ENCODE peak calls at places on chromosomes 12 and 14, in four cellular contexts. One of them, this sample, is unnamed.

GRCh38 chr12:91951571-91951970 is 194.1 kb downstream of the BTG1 start:
- DNase-seq in MM.1S: no peak
- DNase-seq in adipocyte: peak; percentile 4
- DNase-seq in body of pancreas: no peak
- DNase-seq in this sample: no peak

GRCh38 chr12:71947645-71948105 is 9.0 kb downstream of the TPH2 start:
- DNase-seq in MM.1S: no peak
- DNase-seq in adipocyte: peak; percentile 50
- DNase-seq in body of pancreas: peak; percentile 51
- DNase-seq in this sample: no peak

GRCh38 chr12:31387011-31387410 is 61.1 kb upstream of the SINHCAF start:
- DNase-seq in MM.1S: no peak
- DNase-seq in adipocyte: no peak
- DNase-seq in body of pancreas: no peak
- DNase-seq in this sample: no peak

GRCh38 chr14:34072921-34073320 is 122.0 kb upstream of the EGLN3 start:
- DNase-seq in MM.1S: no peak
- DNase-seq in adipocyte: no peak
- DNase-seq in body of pancreas: no peak
- DNase-seq in this sample: no peak

GRCh38 chr12:88944403-88944802 is 364.1 kb upstream of the KITLG start:
- DNase-seq in MM.1S: peak; percentile 59
- DNase-seq in adipocyte: peak; percentile 34
- DNase-seq in body of pancreas: no peak
- DNase-seq in this sample: peak; percentile 10

GRCh38 chr12:81231574-81232368 is 153.9 kb downstream of the ACSS3 start:
- DNase-seq in MM.1S: no peak
- DNase-seq in adipocyte: no peak
- DNase-seq in body of pancreas: no peak
- DNase-seq in this sample: no peak

GRCh38 chr12:106348411-106348810 is 9.1 kb upstream of the POLR3B start:
- DNase-seq in MM.1S: no peak
- DNase-seq in adipocyte: no peak
- DNase-seq in body of pancreas: no peak
- DNase-seq in this sample: no peak

GRCh38 chr12:43029971-43030370 is 440.4 kb upstream of the PRICKLE1 start:
- DNase-seq in MM.1S: no peak
- DNase-seq in adipocyte: peak; percentile 7
- DNase-seq in body of pancreas: no peak
- DNase-seq in this sample: no peak

GRCh38 chr12:19428261-19428660 is 11.0 kb upstream of the AEBP2 start:
- DNase-seq in MM.1S: no peak
- DNase-seq in adipocyte: no peak
- DNase-seq in body of pancreas: no peak
- DNase-seq in this sample: no peak

GRCh38 chr12:93156091-93156490 is 221.6 kb upstream of the NUDT4 start:
- DNase-seq in MM.1S: no peak
- DNase-seq in adipocyte: no peak
- DNase-seq in body of pancreas: peak; percentile 34
- DNase-seq in this sample: no peak

GRCh38 chr12:5332521-5332920 is 99.4 kb upstream of the NTF3 start:
- DNase-seq in MM.1S: no peak
- DNase-seq in adipocyte: no peak
- DNase-seq in body of pancreas: no peak
- DNase-seq in this sample: no peak

GRCh38 chr12:49983892-49984291 is 11.1 kb downstream of the AQP6 start:
- DNase-seq in MM.1S: no peak
- DNase-seq in adipocyte: peak; percentile 84
- DNase-seq in body of pancreas: no peak
- DNase-seq in this sample: no peak

GRCh38 chr12:56629459-56630179 is 507 bp downstream of the BAZ2A start:
- DNase-seq in MM.1S: peak; percentile 22
- DNase-seq in adipocyte: peak; percentile 55
- DNase-seq in body of pancreas: no peak
- DNase-seq in this sample: peak; percentile 46

GRCh38 chr12:716506-716905 is 35.9 kb upstream of the WNK1 start:
- DNase-seq in MM.1S: no peak
- DNase-seq in adipocyte: no peak
- DNase-seq in body of pancreas: no peak
- DNase-seq in this sample: no peak

GRCh38 chr12:78898416-78898815 is 33.8 kb downstream of the SYT1 start:
- DNase-seq in MM.1S: no peak
- DNase-seq in adipocyte: peak; percentile 80
- DNase-seq in body of pancreas: peak; percentile 26
- DNase-seq in this sample: no peak

GRCh38 chr12:100612557-100612956 is 39.1 kb downstream of the GAS2L3 start:
- DNase-seq in MM.1S: no peak
- DNase-seq in adipocyte: no peak
- DNase-seq in body of pancreas: no peak
- DNase-seq in this sample: no peak

GRCh38 chr12:116693259-116694227 is 44.3 kb downstream of the SPRING1 start:
- DNase-seq in MM.1S: no peak
- DNase-seq in adipocyte: no peak
- DNase-seq in body of pancreas: peak; percentile 27
- DNase-seq in this sample: no peak

GRCh38 chr12:6281081-6281809 is 29.2 kb upstream of the PLEKHG6 start:
- DNase-seq in MM.1S: no peak
- DNase-seq in adipocyte: no peak
- DNase-seq in body of pancreas: no peak
- DNase-seq in this sample: no peak

GRCh38 chr14:91374287-91374880 is 43.2 kb downstream of the CCDC88C start:
- DNase-seq in MM.1S: no peak
- DNase-seq in adipocyte: no peak
- DNase-seq in body of pancreas: no peak
- DNase-seq in this sample: no peak

GRCh38 chr14:80419339-80419738 is 208.0 kb upstream of the DIO2 start:
- DNase-seq in MM.1S: no peak
- DNase-seq in adipocyte: no peak
- DNase-seq in body of pancreas: peak; percentile 46
- DNase-seq in this sample: no peak

GRCh38 chr12:104737682-104738370 is 220.3 kb downstream of the SLC41A2 start:
- DNase-seq in MM.1S: no peak
- DNase-seq in adipocyte: no peak
- DNase-seq in body of pancreas: no peak
- DNase-seq in this sample: no peak

GRCh38 chr12:32595251-32595650 is 83.8 kb upstream of the DNM1L start:
- DNase-seq in MM.1S: no peak
- DNase-seq in adipocyte: peak; percentile 47
- DNase-seq in body of pancreas: no peak
- DNase-seq in this sample: no peak

GRCh38 chr12:108508243-108508642 is 6.8 kb upstream of the FICD start:
- DNase-seq in MM.1S: no peak
- DNase-seq in adipocyte: no peak
- DNase-seq in body of pancreas: no peak
- DNase-seq in this sample: no peak

GRCh38 chr12:23049180-23049579 is 424.2 kb downstream of the ETNK1 start:
- DNase-seq in MM.1S: peak; percentile 15
- DNase-seq in adipocyte: no peak
- DNase-seq in body of pancreas: no peak
- DNase-seq in this sample: no peak

GRCh38 chr12:7123806-7124519 is 4.7 kb downstream of the RBP5 start:
- DNase-seq in MM.1S: no peak
- DNase-seq in adipocyte: no peak
- DNase-seq in body of pancreas: no peak
- DNase-seq in this sample: no peak

GRCh38 chr14:66082009-66082408 is 404.2 kb upstream of the CCDC196 start:
- DNase-seq in MM.1S: no peak
- DNase-seq in adipocyte: no peak
- DNase-seq in body of pancreas: no peak
- DNase-seq in this sample: no peak

GRCh38 chr14:105487449-105487985 is 831 bp downstream of the CRIP1 start:
- DNase-seq in MM.1S: peak; percentile 56
- DNase-seq in adipocyte: no peak
- DNase-seq in body of pancreas: no peak
- DNase-seq in this sample: peak; percentile 72

GRCh38 chr12:122051231-122051876 is 27.2 kb upstream of the MLXIP start:
- DNase-seq in MM.1S: no peak
- DNase-seq in adipocyte: no peak
- DNase-seq in body of pancreas: peak; percentile 68
- DNase-seq in this sample: no peak

GRCh38 chr12:4628406-4628805 is 20.4 kb downstream of the AKAP3 start:
- DNase-seq in MM.1S: no peak
- DNase-seq in adipocyte: no peak
- DNase-seq in body of pancreas: no peak
- DNase-seq in this sample: no peak

GRCh38 chr12:107884769-107885694 is 110.5 kb downstream of the ASCL4 start:
- DNase-seq in MM.1S: peak; percentile 63
- DNase-seq in adipocyte: peak; percentile 78
- DNase-seq in body of pancreas: peak; percentile 59
- DNase-seq in this sample: peak; percentile 21

GRCh38 chr12:5554711-5555110 is 122.8 kb downstream of the NTF3 start:
- DNase-seq in MM.1S: no peak
- DNase-seq in adipocyte: peak; percentile 76
- DNase-seq in body of pancreas: no peak
- DNase-seq in this sample: no peak

GRCh38 chr12:17809206-17809605 is 280.8 kb downstream of the RERGL start:
- DNase-seq in MM.1S: no peak
- DNase-seq in adipocyte: no peak
- DNase-seq in body of pancreas: no peak
- DNase-seq in this sample: no peak

GRCh38 chr12:98475565-98475908 is 39.9 kb upstream of the TMPO start:
- DNase-seq in MM.1S: no peak
- DNase-seq in adipocyte: no peak
- DNase-seq in body of pancreas: no peak
- DNase-seq in this sample: no peak

GRCh38 chr14:88323520-88324199 is 591 bp upstream of the KCNK10 start:
- DNase-seq in MM.1S: no peak
- DNase-seq in adipocyte: peak; percentile 42
- DNase-seq in body of pancreas: peak; percentile 3
- DNase-seq in this sample: peak; percentile 83

GRCh38 chr12:16612647-16613046 is 6.7 kb upstream of the LMO3 start:
- DNase-seq in MM.1S: no peak
- DNase-seq in adipocyte: no peak
- DNase-seq in body of pancreas: no peak
- DNase-seq in this sample: no peak

GRCh38 chr12:16609140-16609539 is 3.2 kb upstream of the LMO3 start:
- DNase-seq in MM.1S: no peak
- DNase-seq in adipocyte: no peak
- DNase-seq in body of pancreas: no peak
- DNase-seq in this sample: no peak

GRCh38 chr12:16610006-16610520 is 4.1 kb upstream of the LMO3 start:
- DNase-seq in MM.1S: no peak
- DNase-seq in adipocyte: no peak
- DNase-seq in body of pancreas: no peak
- DNase-seq in this sample: no peak

GRCh38 chr12:16611146-16611545 is 5.2 kb upstream of the LMO3 start:
- DNase-seq in MM.1S: peak; percentile 52
- DNase-seq in adipocyte: no peak
- DNase-seq in body of pancreas: no peak
- DNase-seq in this sample: no peak

DNA sequence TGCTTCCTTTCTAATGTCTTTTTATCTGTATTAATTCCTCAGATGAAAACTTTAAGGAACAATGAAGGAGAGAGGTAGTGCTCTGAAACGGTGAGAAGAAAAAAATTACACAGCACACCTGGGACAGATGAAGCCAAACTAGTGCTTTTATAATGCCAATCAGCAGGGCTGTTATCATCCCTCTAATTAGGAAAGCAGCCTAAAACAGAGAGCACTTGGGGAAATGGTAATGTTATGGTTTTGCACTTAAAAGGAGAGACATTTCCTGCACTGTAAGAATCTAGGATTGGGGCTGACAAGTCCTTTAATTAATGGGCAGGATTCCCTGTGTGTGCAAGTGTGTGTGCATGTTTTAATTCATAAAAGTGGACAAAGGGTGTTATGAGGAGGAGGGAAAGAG is 4.8 kb upstream of the LMO3 start:
- DNase-seq in MM.1S: no peak
- DNase-seq in adipocyte: no peak
- DNase-seq in body of pancreas: no peak
- DNase-seq in this sample: no peak
- H3K27me3 ChIP-seq in MM.1S: no peaks in the 10 kb centered on the region
- H3K27me3 ChIP-seq in adipocyte: no peaks in the 10 kb centered on the region
- H3K27me3 ChIP-seq in body of pancreas: no peaks in the 10 kb centered on the region
- H3K27me3 ChIP-seq in this sample: no peaks in the 10 kb centered on the region

DNA sequence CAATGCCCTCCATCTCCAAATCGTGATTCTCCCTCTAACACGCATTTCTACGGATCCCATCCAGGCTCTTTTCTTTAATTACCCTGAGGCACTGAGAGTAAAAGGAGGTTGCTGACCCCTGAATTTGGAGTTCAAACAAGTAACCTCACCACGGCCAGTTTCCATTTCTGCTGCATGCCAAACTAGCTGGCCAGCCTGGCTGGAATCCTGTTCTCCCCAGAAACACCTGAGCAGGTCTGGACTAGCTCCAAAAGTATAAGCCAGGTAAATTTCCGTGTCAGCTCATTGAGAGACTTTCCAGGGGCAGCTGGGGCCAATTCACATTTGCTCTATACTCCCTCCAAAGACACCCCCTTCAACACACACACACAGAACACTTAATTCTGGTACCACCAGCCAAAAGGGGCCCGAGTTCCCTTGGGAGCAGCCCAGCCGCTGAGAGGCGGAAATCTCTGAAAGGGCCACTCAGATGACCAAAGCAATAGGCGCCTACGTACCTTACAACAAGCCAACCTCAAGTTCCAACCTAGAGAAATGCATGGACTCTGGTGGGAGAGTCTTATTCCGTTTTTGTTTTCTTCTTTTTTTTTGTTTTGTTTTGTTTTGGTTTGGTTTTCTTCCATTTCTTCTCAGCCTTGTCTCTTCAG is 131.4 kb downstream of the NDUFA12 start:
- DNase-seq in MM.1S: no peak
- DNase-seq in adipocyte: no peak
- DNase-seq in body of pancreas: peak; percentile 30
- DNase-seq in this sample: no peak
- H3K27me3 ChIP-seq in MM.1S: no peaks in the 10 kb centered on the region
- H3K27me3 ChIP-seq in adipocyte: peaks cover 57% of the 10 kb centered on the region
- H3K27me3 ChIP-seq in body of pancreas: peaks cover 26% of the 10 kb centered on the region
- H3K27me3 ChIP-seq in this sample: no peaks in the 10 kb centered on the region

DNA sequence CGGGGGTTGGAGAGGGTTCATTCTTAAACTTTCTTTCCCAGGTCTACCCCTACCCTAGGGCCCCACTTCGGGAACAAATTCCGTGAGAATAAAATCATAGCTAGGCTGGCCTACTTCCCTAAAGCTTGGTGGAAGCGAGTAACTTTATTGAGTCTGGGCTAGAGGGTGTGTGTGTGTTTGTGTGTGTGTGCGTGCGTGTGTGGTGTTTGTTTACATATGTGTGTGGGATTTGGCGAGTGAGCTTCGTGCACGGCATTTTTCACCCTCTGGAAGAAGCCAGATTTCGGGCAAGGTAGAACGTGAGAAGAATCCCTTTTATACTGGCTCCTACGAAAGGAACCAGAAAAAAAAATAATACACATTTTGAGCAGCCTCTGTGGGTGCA is 7.5 kb upstream of the LHX5 start:
- DNase-seq in MM.1S: no peak
- DNase-seq in adipocyte: no peak
- DNase-seq in body of pancreas: no peak
- DNase-seq in this sample: no peak
- H3K27me3 ChIP-seq in MM.1S: peaks cover 14% of the 10 kb centered on the region
- H3K27me3 ChIP-seq in adipocyte: peaks cover 70% of the 10 kb centered on the region
- H3K27me3 ChIP-seq in body of pancreas: peaks cover 33% of the 10 kb centered on the region
- H3K27me3 ChIP-seq in this sample: no peaks in the 10 kb centered on the region

GRCh38 chr12:2617365-2617764 is 177.4 kb upstream of the FKBP4 start:
- DNase-seq in MM.1S: no peak
- DNase-seq in adipocyte: no peak
- DNase-seq in body of pancreas: no peak
- DNase-seq in this sample: no peak
- H3K27me3 ChIP-seq in MM.1S: peaks cover 5% of the 10 kb centered on the region
- H3K27me3 ChIP-seq in adipocyte: no peaks in the 10 kb centered on the region
- H3K27me3 ChIP-seq in body of pancreas: no peaks in the 10 kb centered on the region
- H3K27me3 ChIP-seq in this sample: no peaks in the 10 kb centered on the region